ENCODE peak calls at places on chromosomes 2 and 18, in seven cellular contexts. L is A549, V is SK-N-SH, G is HCT116, Z is GM23338, K is Panc1, D is HepG2. A is an unnamed sample. For H3K4me1, the result is how much of the 10 kb centered on the place peaks cover.

GRCh38 chr2:231359484-231359883 is 36.0 kb upstream of the B3GNT7 start:
- DNase-seq in L (no peak), V (no peak), G (no peak), Z (no peak), K (no peak), D (no peak), A (no peak)

GRCh38 chr2:62216616-62217015 is 20.7 kb downstream of the B3GNT2 start:
- DNase-seq in L (peak), V (no peak), G (no peak), Z (no peak), K (no peak), D (peak), A (no peak)

GRCh38 chr2:168814046-168814445 is 11.6 kb downstream of the NOSTRIN start:
- DNase-seq in L (no peak), V (no peak), G (no peak), Z (no peak), K (no peak), D (no peak), A (no peak)

GRCh38 chr2:37892436-37893114 is 32.5 kb upstream of the RMDN2 start:
- DNase-seq in L (no peak), V (no peak), G (no peak), Z (no peak), K (no peak), D (no peak), A (no peak)

GRCh38 chr2:141554810-141555209 is 576.0 kb downstream of the LRP1B start:
- DNase-seq in L (peak), V (peak), G (peak), Z (peak), K (peak), D (peak), A (no peak)

GRCh38 chr2:112181571-112182290 is 43.5 kb downstream of the FBLN7 start:
- DNase-seq in L (no peak), V (no peak), G (no peak), Z (peak), K (no peak), D (no peak), A (no peak)

GRCh38 chr2:17940105-17940630 is 61.7 kb downstream of the KCNS3 start:
- DNase-seq in L (no peak), V (no peak), G (no peak), Z (no peak), K (no peak), D (no peak), A (no peak)

GRCh38 chr2:109402980-109403840 is 210.6 kb downstream of the SEPTIN10 start:
- DNase-seq in L (no peak), V (no peak), G (no peak), Z (no peak), K (no peak), D (no peak), A (no peak)

GRCh38 chr2:26424211-26424610 is 22.5 kb downstream of the DRC1 start:
- DNase-seq in L (no peak), V (no peak), G (no peak), Z (no peak), K (no peak), D (no peak), A (no peak)

GRCh38 chr2:208545398-208546042 is 138.9 kb downstream of the PTH2R start:
- DNase-seq in L (no peak), V (no peak), G (no peak), Z (peak), K (no peak), D (no peak), A (peak)

GRCh38 chr2:172082944-172083718 is 2.2 kb upstream of the DLX1 start:
- DNase-seq in L (no peak), V (peak), G (no peak), Z (peak), K (no peak), D (no peak), A (no peak)
- H3K4me1 ChIP-seq in L (under half), V (under half), G (under half), Z (half or more), K (under half), D (half or more), A (under half)

GRCh38 chr2:215752436-215752835 is 260.9 kb downstream of the MREG start:
- DNase-seq in L (no peak), V (no peak), G (no peak), Z (no peak), K (no peak), D (peak), A (no peak)

GRCh38 chr2:215750763-215751162 is 262.6 kb downstream of the MREG start:
- DNase-seq in L (no peak), V (no peak), G (no peak), Z (no peak), K (no peak), D (no peak), A (no peak)

GRCh38 chr2:215749092-215749957 is 264.0 kb downstream of the MREG start:
- DNase-seq in L (peak), V (no peak), G (no peak), Z (no peak), K (no peak), D (peak), A (no peak)

GRCh38 chr2:215751911-215752272 is 261.5 kb downstream of the MREG start:
- DNase-seq in L (no peak), V (no peak), G (no peak), Z (no peak), K (no peak), D (no peak), A (no peak)

DNA sequence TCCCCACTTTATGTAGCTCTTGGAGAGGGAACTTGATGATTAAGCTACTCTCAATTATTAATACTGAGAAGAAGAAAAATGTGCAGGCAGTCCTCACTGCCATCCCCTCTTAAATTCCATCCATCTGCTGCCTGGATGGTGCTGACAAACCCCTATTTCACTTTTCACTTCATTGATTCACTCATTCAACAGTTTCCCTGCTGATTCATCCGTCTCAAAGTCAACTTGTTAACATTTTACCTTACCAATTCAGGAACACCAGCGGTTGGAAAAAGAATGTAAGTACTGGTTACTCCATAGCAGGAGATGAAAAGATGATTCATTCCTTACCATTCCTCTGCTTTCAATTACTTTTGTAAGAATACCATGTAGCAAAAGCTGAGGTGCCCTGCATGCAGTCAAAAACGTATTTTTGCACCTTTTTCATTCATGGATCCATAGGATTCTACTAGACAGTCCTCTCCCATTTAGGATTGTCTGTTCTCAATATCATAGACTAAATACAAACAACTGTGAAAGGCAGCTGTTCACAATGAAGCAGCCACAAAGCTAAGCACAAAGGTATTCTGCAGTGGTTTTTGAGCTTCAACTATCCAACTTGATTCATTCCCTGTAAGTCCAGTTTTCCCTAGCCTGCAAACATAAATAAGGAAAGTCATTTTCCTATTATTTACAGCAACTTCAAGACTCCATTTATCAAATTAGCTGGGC is 262.0 kb downstream of the MREG start:
- DNase-seq in L (peak), V (no peak), G (no peak), Z (no peak), K (no peak), D (peak), A (no peak)
- TF ChIP-seq REST in L (no peak), V (no peak), G (no peak), Z (no peak), K (no peak), D (no peak), A (no peak)

DNA sequence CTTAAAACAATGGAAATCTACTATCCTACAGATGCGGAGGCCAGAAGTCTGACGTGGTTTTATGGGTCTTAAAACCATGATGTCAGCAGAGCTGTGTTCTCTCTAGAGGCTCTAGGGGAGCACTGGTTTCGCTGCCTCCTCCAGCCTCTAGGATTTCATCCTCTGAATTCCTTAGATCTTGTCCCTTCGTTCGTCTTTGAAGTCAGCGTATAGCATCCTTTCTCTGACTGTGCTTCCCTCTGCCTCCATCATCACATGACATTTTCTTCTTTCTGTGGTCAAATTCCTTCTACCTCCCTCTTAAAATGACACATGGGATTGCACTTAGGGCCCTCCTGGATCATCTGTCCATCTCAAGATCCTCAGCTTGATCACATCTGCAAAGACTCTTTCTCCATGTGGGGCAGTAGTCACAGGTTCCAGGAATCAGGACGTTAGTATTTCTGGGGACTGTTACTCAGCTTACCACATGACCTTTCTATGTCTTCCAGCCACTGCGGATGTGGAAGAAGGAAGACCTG is 22.7 kb upstream of the NCK2 start:
- DNase-seq in L (no peak), V (no peak), G (no peak), Z (no peak), K (no peak), D (no peak), A (no peak)
- H3K4me1 ChIP-seq in L (under half), V (under half), G (under half), Z (under half), K (under half), D (under half), A (under half)

GRCh38 chr2:2809771-2810170 is 478.7 kb upstream of the MYT1L start:
- DNase-seq in L (no peak), V (no peak), G (no peak), Z (no peak), K (no peak), D (no peak), A (no peak)
- TF ChIP-seq REST in L (no peak), V (no peak), G (no peak), Z (no peak), K (no peak), D (no peak), A (no peak)

GRCh38 chr2:46800625-46801024 is 115.0 kb downstream of the MCFD2 start:
- DNase-seq in L (no peak), V (no peak), G (no peak), Z (no peak), K (no peak), D (no peak), A (no peak)

GRCh38 chr2:46803551-46803885 is 112.1 kb downstream of the MCFD2 start:
- DNase-seq in L (no peak), V (no peak), G (no peak), Z (no peak), K (no peak), D (no peak), A (no peak)

GRCh38 chr2:46802665-46803550 is 112.7 kb downstream of the MCFD2 start:
- DNase-seq in L (no peak), V (peak), G (no peak), Z (no peak), K (no peak), D (no peak), A (no peak)

GRCh38 chr2:46800218-46800617 is 115.4 kb downstream of the MCFD2 start:
- DNase-seq in L (no peak), V (no peak), G (no peak), Z (no peak), K (no peak), D (no peak), A (no peak)

GRCh38 chr2:46801731-46802664 is 113.6 kb downstream of the MCFD2 start:
- DNase-seq in L (no peak), V (no peak), G (no peak), Z (no peak), K (no peak), D (no peak), A (peak)
- H3K4me1 ChIP-seq in L (under half), V (half or more), G (half or more), Z (under half), K (under half), D (under half), A (under half)

GRCh38 chr18:62957885-62958472 is 242.6 kb downstream of the PHLPP1 start:
- DNase-seq in L (peak), V (no peak), G (peak), Z (peak), K (no peak), D (peak), A (no peak)
- TF ChIP-seq REST in L (no peak), V (no peak), G (no peak), Z (no peak), K (no peak), D (no peak), A (no peak)

DNA sequence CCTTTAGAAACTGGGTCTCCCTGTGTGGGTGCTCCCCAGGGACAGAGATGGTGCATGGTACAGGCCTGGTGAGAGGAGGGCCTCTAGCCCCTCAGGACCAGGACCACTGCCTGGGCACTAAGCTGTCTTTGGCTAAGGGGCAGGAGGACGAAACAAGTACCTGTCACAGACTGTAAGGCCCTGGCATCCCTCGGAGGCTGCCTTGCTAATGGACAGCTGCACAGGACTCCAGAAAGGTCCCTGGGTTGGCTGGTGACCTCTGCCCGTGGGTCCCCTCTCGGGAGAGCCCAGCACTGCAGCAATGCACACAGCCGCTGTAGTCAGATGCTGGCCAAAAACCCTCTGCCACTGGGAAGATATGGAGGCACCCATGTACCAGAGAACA is 14.3 kb downstream of the HS6ST1 start:
- DNase-seq in L (no peak), V (no peak), G (no peak), Z (no peak), K (no peak), D (no peak), A (no peak)
- H3K4me1 ChIP-seq in L (under half), V (under half), G (half or more), Z (under half), K (under half), D (half or more), A (half or more)

DNA sequence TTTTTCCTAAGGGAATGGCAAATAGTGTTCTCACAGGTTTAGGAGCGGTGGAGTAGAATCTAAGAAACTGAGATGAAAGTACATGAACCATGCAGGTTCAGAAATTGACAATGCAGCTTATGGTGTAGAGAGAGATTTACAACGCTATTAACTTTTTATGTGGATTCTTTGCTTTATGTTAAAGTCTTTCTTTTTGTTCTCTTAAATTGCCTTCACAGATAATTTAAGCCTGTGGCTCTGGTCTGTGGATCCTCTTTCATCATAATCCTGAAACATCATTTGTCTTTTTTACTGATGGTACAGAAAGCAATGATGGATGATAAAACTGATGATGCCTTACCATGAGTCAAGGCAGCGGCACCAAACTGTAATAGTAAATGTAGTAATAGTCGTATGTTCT is 30.3 kb downstream of the SOCS6 start:
- DNase-seq in L (no peak), V (no peak), G (no peak), Z (no peak), K (no peak), D (no peak), A (no peak)
- TF ChIP-seq REST in L (no peak), V (no peak), G (no peak), Z (no peak), K (no peak), D (no peak), A (no peak)

DNA sequence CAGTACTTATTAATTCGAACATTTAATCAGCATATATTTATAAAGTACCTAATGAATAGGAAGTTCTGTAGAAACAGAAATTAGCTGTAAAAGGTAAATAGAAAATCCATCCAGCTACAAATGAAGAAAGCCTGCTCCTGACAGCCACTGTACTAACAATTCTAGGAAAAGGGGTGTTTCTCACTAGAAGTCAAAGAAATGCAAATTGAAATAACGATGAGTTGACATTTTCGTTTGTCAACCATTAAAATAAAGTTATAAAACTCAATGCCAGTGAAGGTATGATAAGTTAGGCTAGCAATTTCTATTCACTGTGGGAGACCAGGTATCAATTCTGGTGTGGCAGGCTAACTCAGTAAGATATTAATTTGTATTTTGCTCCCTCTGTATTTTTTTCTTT is 198.0 kb downstream of the ARL4C start:
- DNase-seq in L (no peak), V (no peak), G (no peak), Z (no peak), K (no peak), D (no peak), A (no peak)
- H3K4me1 ChIP-seq in L (under half), V (under half), G (under half), Z (under half), K (under half), D (under half), A (under half)